ENCODE peak calls at places on chromosome 4, in seven cellular contexts. H is occipital lobe; O is activated CD4-positive, alpha-beta T cell treated with anti-CD3 and anti-CD28 coated beads for 24 hours; V is hippocampal formation; W is mesothelial cell of epicardium; Q is posterior vena cava; A is upper lobe of right lung. U is an unnamed sample.

GRCh38 chr4:8910822-8911310 is 39.2 kb upstream of the HMX1 start:
- DNase-seq in H (no peak), O (no peak), V (no peak), W (no peak), Q (no peak), A (peak), U (no peak)

GRCh38 chr4:168867128-168867527 is 142.9 kb downstream of the CBR4 start:
- DNase-seq in H (no peak), O (no peak), V (no peak), W (no peak), Q (no peak), A (no peak), U (no peak)

GRCh38 chr4:23932935-23933334 is 43.1 kb upstream of the PPARGC1A start:
- DNase-seq in H (no peak), O (no peak), V (no peak), W (no peak), Q (no peak), A (no peak), U (no peak)

GRCh38 chr4:163681208-163681821 is 186.8 kb downstream of the TMA16 start:
- DNase-seq in H (no peak), O (no peak), V (peak), W (no peak), Q (no peak), A (no peak), U (no peak)

GRCh38 chr4:42083816-42084215 is 68.6 kb downstream of the BEND4 start:
- DNase-seq in H (no peak), O (no peak), V (no peak), W (no peak), Q (no peak), A (no peak), U (no peak)

GRCh38 chr4:52718123-52718522 is 33.1 kb downstream of the ERVMER34-1 start:
- DNase-seq in H (no peak), O (no peak), V (no peak), W (no peak), Q (no peak), A (no peak), U (no peak)

GRCh38 chr4:130035391-130035790 is 939.4 kb downstream of the C4orf33 start:
- DNase-seq in H (no peak), O (no peak), V (no peak), W (no peak), Q (no peak), A (no peak), U (no peak)

GRCh38 chr4:67883463-67883862 is 339 bp downstream of the TMPRSS11D start:
- DNase-seq in H (no peak), O (no peak), V (no peak), W (no peak), Q (no peak), A (no peak), U (no peak)

GRCh38 chr4:183508693-183509092 is 3.8 kb downstream of the ING2 start:
- DNase-seq in H (no peak), O (no peak), V (no peak), W (no peak), Q (no peak), A (no peak), U (no peak)

GRCh38 chr4:145933134-145933533 is 5.5 kb downstream of the ZNF827 start:
- DNase-seq in H (no peak), O (no peak), V (no peak), W (no peak), Q (no peak), A (no peak), U (no peak)

U was measured in glomerular endothelial cell.